ENCODE peak calls at places on chromosomes 1 and 21, in eight cellular contexts. One of them, this sample, is unnamed.
A peak's percentile ranks its signal among the peaks of the same experiment; 100 is the strongest.

GRCh38 chr1:58816747-58817221 is 32.9 kb upstream of the JUN start:
- DNase-seq in effector memory CD4-positive, alpha-beta T cell: no peak
- DNase-seq in Peyer's patch: no peak
- DNase-seq in suprapubic skin: no peak
- DNase-seq in cardiac muscle cell: no peak
- DNase-seq in PC-9: no peak
- DNase-seq in Panc1: no peak
- DNase-seq in tibial artery: no peak
- DNase-seq in this sample: no peak

GRCh38 chr21:36388835-36389234 is 3.6 kb downstream of the CHAF1B start:
- DNase-seq in PC-9: no peak
- DNase-seq in Panc1: no peak
- DNase-seq in Peyer's patch: no peak
- DNase-seq in tibial artery: no peak
- DNase-seq in effector memory CD4-positive, alpha-beta T cell: no peak
- DNase-seq in cardiac muscle cell: no peak
- DNase-seq in suprapubic skin: peak; percentile 64
- DNase-seq in this sample: no peak

GRCh38 chr21:33214056-33214455 is 15.7 kb upstream of the IFNAR2 start:
- DNase-seq in tibial artery: no peak
- DNase-seq in PC-9: no peak
- DNase-seq in Peyer's patch: no peak
- DNase-seq in cardiac muscle cell: no peak
- DNase-seq in suprapubic skin: no peak
- DNase-seq in effector memory CD4-positive, alpha-beta T cell: no peak
- DNase-seq in Panc1: no peak
- DNase-seq in this sample: no peak

GRCh38 chr1:116515702-116516101 is 55.1 kb downstream of the CD58 start:
- DNase-seq in Panc1: no peak
- DNase-seq in suprapubic skin: no peak
- DNase-seq in Peyer's patch: peak; percentile 61
- DNase-seq in PC-9: no peak
- DNase-seq in effector memory CD4-positive, alpha-beta T cell: peak; percentile 40
- DNase-seq in cardiac muscle cell: no peak
- DNase-seq in tibial artery: no peak
- DNase-seq in this sample: no peak

GRCh38 chr1:4046836-4047461 is 146.9 kb upstream of the C1orf174 start:
- DNase-seq in Peyer's patch: peak; percentile 30
- DNase-seq in Panc1: no peak
- DNase-seq in PC-9: no peak
- DNase-seq in cardiac muscle cell: no peak
- DNase-seq in effector memory CD4-positive, alpha-beta T cell: no peak
- DNase-seq in suprapubic skin: peak; percentile 69
- DNase-seq in tibial artery: no peak
- DNase-seq in this sample: no peak

GRCh38 chr1:87227651-87228050 is 101.0 kb upstream of the LMO4 start:
- DNase-seq in suprapubic skin: no peak
- DNase-seq in cardiac muscle cell: no peak
- DNase-seq in tibial artery: no peak
- DNase-seq in PC-9: no peak
- DNase-seq in Panc1: no peak
- DNase-seq in Peyer's patch: no peak
- DNase-seq in effector memory CD4-positive, alpha-beta T cell: no peak
- DNase-seq in this sample: no peak

GRCh38 chr1:232127190-232127589 is 500.6 kb downstream of the DISC1 start:
- DNase-seq in tibial artery: no peak
- DNase-seq in suprapubic skin: no peak
- DNase-seq in PC-9: no peak
- DNase-seq in effector memory CD4-positive, alpha-beta T cell: no peak
- DNase-seq in cardiac muscle cell: no peak
- DNase-seq in Peyer's patch: no peak
- DNase-seq in Panc1: no peak
- DNase-seq in this sample: no peak

GRCh38 chr21:42341776-42342542 is 8.8 kb downstream of the TFF2 start:
- DNase-seq in Panc1: no peak
- DNase-seq in tibial artery: no peak
- DNase-seq in PC-9: no peak
- DNase-seq in effector memory CD4-positive, alpha-beta T cell: no peak
- DNase-seq in Peyer's patch: no peak
- DNase-seq in suprapubic skin: no peak
- DNase-seq in cardiac muscle cell: no peak
- DNase-seq in this sample: no peak

GRCh38 chr1:19622204-19622603 is 21.9 kb upstream of the NBL1 start:
- DNase-seq in suprapubic skin: no peak
- DNase-seq in PC-9: no peak
- DNase-seq in Peyer's patch: no peak
- DNase-seq in cardiac muscle cell: no peak
- DNase-seq in tibial artery: no peak
- DNase-seq in effector memory CD4-positive, alpha-beta T cell: no peak
- DNase-seq in Panc1: no peak
- DNase-seq in this sample: no peak

GRCh38 chr1:48691429-48692001 is 85.2 kb downstream of the BEND5 start:
- DNase-seq in cardiac muscle cell: no peak
- DNase-seq in tibial artery: no peak
- DNase-seq in effector memory CD4-positive, alpha-beta T cell: no peak
- DNase-seq in suprapubic skin: no peak
- DNase-seq in PC-9: no peak
- DNase-seq in Panc1: no peak
- DNase-seq in Peyer's patch: no peak
- DNase-seq in this sample: no peak

GRCh38 chr1:164853146-164853545 is 294.2 kb downstream of the PBX1 start:
- DNase-seq in Panc1: no peak
- DNase-seq in Peyer's patch: no peak
- DNase-seq in effector memory CD4-positive, alpha-beta T cell: no peak
- DNase-seq in cardiac muscle cell: no peak
- DNase-seq in suprapubic skin: no peak
- DNase-seq in tibial artery: no peak
- DNase-seq in PC-9: no peak
- DNase-seq in this sample: no peak

GRCh38 chr1:93979718-93980319 is 70.6 kb upstream of the GCLM start:
- DNase-seq in effector memory CD4-positive, alpha-beta T cell: no peak
- DNase-seq in tibial artery: peak; percentile 37
- DNase-seq in suprapubic skin: no peak
- DNase-seq in cardiac muscle cell: no peak
- DNase-seq in Panc1: no peak
- DNase-seq in Peyer's patch: no peak
- DNase-seq in PC-9: no peak
- DNase-seq in this sample: no peak

GRCh38 chr21:35737425-35737824 is 322.9 kb downstream of the SETD4 start:
- DNase-seq in tibial artery: no peak
- DNase-seq in PC-9: no peak
- DNase-seq in suprapubic skin: no peak
- DNase-seq in effector memory CD4-positive, alpha-beta T cell: no peak
- DNase-seq in cardiac muscle cell: no peak
- DNase-seq in Panc1: no peak
- DNase-seq in Peyer's patch: no peak
- DNase-seq in this sample: no peak

GRCh38 chr1:13469343-13469742 is 44.5 kb downstream of the LRRC38 start:
- DNase-seq in Panc1: no peak
- DNase-seq in suprapubic skin: no peak
- DNase-seq in effector memory CD4-positive, alpha-beta T cell: no peak
- DNase-seq in cardiac muscle cell: no peak
- DNase-seq in PC-9: no peak
- DNase-seq in tibial artery: no peak
- DNase-seq in Peyer's patch: no peak
- DNase-seq in this sample: no peak

GRCh38 chr21:41975391-41976272 is 21.8 kb upstream of the C2CD2 start:
- DNase-seq in Panc1: no peak
- DNase-seq in cardiac muscle cell: peak; percentile 76
- DNase-seq in PC-9: no peak
- DNase-seq in Peyer's patch: no peak
- DNase-seq in effector memory CD4-positive, alpha-beta T cell: no peak
- DNase-seq in suprapubic skin: peak; percentile 65
- DNase-seq in tibial artery: no peak
- DNase-seq in this sample: no peak

GRCh38 chr1:29196863-29197589 is 15.3 kb upstream of the SRSF4 start:
- DNase-seq in suprapubic skin: no peak
- DNase-seq in tibial artery: no peak
- DNase-seq in Panc1: no peak
- DNase-seq in PC-9: no peak
- DNase-seq in effector memory CD4-positive, alpha-beta T cell: no peak
- DNase-seq in Peyer's patch: no peak
- DNase-seq in cardiac muscle cell: no peak
- DNase-seq in this sample: peak; percentile 28

GRCh38 chr1:26184883-26185282 is 5.5 kb upstream of the CATSPER4 start:
- DNase-seq in suprapubic skin: no peak
- DNase-seq in Panc1: no peak
- DNase-seq in PC-9: no peak
- DNase-seq in effector memory CD4-positive, alpha-beta T cell: no peak
- DNase-seq in tibial artery: no peak
- DNase-seq in Peyer's patch: no peak
- DNase-seq in cardiac muscle cell: no peak
- DNase-seq in this sample: no peak

GRCh38 chr1:185017338-185017737 is 28.0 kb upstream of the RNF2 start:
- DNase-seq in PC-9: peak; percentile 37
- DNase-seq in tibial artery: no peak
- DNase-seq in suprapubic skin: no peak
- DNase-seq in effector memory CD4-positive, alpha-beta T cell: no peak
- DNase-seq in Peyer's patch: no peak
- DNase-seq in Panc1: peak; percentile 15
- DNase-seq in cardiac muscle cell: no peak
- DNase-seq in this sample: no peak

GRCh38 chr1:219771039-219771438 is 157.3 kb downstream of the SLC30A10 start:
- DNase-seq in effector memory CD4-positive, alpha-beta T cell: no peak
- DNase-seq in Peyer's patch: no peak
- DNase-seq in PC-9: peak; percentile 27
- DNase-seq in Panc1: no peak
- DNase-seq in cardiac muscle cell: no peak
- DNase-seq in suprapubic skin: no peak
- DNase-seq in tibial artery: peak; percentile 28
- DNase-seq in this sample: no peak

DNA sequence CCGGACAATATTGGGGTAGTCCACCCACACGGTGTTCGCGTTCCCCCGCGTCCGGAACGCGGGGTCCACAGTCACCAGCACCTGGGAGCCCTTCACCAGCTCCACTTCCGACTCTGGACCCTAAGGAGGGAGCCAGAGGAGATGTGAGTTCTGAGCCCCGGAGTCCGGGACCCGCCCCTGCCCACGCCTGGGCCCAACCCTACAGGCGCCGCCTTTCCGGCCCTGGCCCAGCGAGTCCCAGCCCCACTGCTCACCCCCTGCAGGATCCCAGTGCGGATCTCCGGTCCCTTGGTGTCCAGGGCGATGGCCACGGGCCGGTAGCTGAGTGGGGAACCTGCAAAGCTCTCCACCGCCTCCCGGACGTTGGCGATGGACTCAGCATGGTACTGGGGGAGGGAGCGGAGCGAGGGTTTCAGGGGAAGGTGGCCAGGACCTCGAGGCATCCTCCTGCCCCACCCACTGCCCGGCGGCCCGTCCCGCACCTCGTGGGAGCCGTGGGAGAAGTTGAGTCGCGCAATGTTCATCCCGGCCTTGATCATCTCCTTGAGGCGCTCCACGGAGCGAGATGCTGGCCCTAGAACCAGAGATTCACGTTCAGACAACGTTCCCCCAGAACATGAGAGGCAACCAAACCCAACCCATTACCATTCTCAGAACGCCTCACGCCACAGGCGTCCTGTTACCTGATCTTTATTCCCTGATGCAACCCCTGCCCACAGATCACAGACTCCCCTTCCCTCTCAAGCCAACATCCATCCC is 5.9 kb downstream of the PKLR start:
- DNase-seq in tibial artery: no peak
- DNase-seq in Peyer's patch: no peak
- DNase-seq in Panc1: no peak
- DNase-seq in cardiac muscle cell: no peak
- DNase-seq in PC-9: no peak
- DNase-seq in suprapubic skin: no peak
- DNase-seq in effector memory CD4-positive, alpha-beta T cell: no peak
- DNase-seq in this sample: no peak
- H3K4me3 ChIP-seq in tibial artery: peak overlapping the region; percentile 12
- H3K4me3 ChIP-seq in Peyer's patch: no peak overlapping the region
- H3K4me3 ChIP-seq in Panc1: no peak overlapping the region
- H3K4me3 ChIP-seq in cardiac muscle cell: no peak overlapping the region
- H3K4me3 ChIP-seq in PC-9: no peak overlapping the region
- H3K4me3 ChIP-seq in suprapubic skin: peak overlapping the region; percentile 25
- H3K4me3 ChIP-seq in effector memory CD4-positive, alpha-beta T cell: no peak overlapping the region
- H3K4me3 ChIP-seq in this sample: no peak overlapping the region

DNA sequence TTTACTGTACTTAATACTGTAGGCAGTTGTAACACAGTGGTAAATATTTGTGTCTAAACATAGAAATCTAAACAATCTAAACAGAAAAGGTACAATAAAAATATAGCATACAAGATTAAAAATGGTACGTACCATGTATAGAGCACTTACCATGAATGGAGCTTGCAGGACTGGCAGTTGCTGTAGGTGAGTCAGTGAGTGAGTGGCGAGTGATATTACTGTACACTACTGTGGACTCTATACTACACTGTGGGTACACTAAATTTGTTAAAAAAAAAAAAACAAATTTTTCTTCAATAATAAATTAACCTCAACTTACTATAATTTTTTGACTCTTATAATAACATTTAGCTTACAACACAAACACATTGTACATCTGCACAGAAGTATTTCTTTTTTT is 39.5 kb upstream of the MYOCOS start:
- DNase-seq in effector memory CD4-positive, alpha-beta T cell: no peak
- DNase-seq in suprapubic skin: no peak
- DNase-seq in tibial artery: no peak
- DNase-seq in Panc1: no peak
- DNase-seq in cardiac muscle cell: no peak
- DNase-seq in Peyer's patch: no peak
- DNase-seq in PC-9: no peak
- DNase-seq in this sample: no peak
- H3K36me3 ChIP-seq in effector memory CD4-positive, alpha-beta T cell: peaks cover 89% of the 10 kb centered on the region
- H3K36me3 ChIP-seq in suprapubic skin: peaks cover 97% of the 10 kb centered on the region
- H3K36me3 ChIP-seq in tibial artery: peaks cover 70% of the 10 kb centered on the region
- H3K36me3 ChIP-seq in Panc1: peaks cover 54% of the 10 kb centered on the region
- H3K36me3 ChIP-seq in cardiac muscle cell: peaks cover 86% of the 10 kb centered on the region
- H3K36me3 ChIP-seq in Peyer's patch: peaks cover 87% of the 10 kb centered on the region
- H3K36me3 ChIP-seq in PC-9: peaks cover 57% of the 10 kb centered on the region
- H3K36me3 ChIP-seq in this sample: peaks cover 6% of the 10 kb centered on the region

GRCh38 chr1:200710166-200710565 is 28.5 kb upstream of the CAMSAP2 start:
- DNase-seq in suprapubic skin: no peak
- DNase-seq in cardiac muscle cell: no peak
- DNase-seq in Peyer's patch: no peak
- DNase-seq in effector memory CD4-positive, alpha-beta T cell: no peak
- DNase-seq in PC-9: no peak
- DNase-seq in Panc1: no peak
- DNase-seq in tibial artery: no peak
- DNase-seq in this sample: no peak
- H3K9me3 ChIP-seq in suprapubic skin: no peaks in the 10 kb centered on the region
- H3K9me3 ChIP-seq in cardiac muscle cell: no peaks in the 10 kb centered on the region
- H3K9me3 ChIP-seq in Peyer's patch: no peaks in the 10 kb centered on the region
- H3K9me3 ChIP-seq in effector memory CD4-positive, alpha-beta T cell: no peaks in the 10 kb centered on the region
- H3K9me3 ChIP-seq in PC-9: no peaks in the 10 kb centered on the region
- H3K9me3 ChIP-seq in Panc1: no peaks in the 10 kb centered on the region
- H3K9me3 ChIP-seq in tibial artery: no peaks in the 10 kb centered on the region
- H3K9me3 ChIP-seq in this sample: no peaks in the 10 kb centered on the region

DNA sequence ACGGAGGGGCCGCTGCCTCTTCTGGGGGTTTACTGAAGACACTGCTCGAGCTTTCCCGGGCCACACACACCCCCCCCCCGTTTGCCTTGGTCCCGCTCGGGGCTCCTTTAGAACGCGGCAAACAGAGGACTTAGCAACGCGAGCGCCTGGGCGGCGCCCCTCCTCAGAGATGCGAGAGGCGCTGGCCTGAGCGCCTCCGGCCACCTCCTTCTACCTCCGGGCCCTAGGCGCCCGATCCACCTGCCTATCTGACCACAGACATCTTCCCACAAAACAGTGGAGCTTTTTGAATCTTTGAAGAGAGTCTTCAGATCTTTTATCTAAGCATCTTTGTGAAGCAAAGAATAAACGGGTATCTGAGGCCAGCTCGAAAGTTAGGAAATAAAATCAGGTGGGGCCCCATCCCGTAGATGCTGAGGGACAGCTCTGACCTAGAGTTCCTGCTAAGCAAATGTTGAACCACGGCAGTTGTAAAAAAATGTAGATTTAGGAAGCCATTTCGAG is 436 bp upstream of the TTLL7 start:
- DNase-seq in tibial artery: peak; percentile 72
- DNase-seq in Peyer's patch: peak; percentile 38
- DNase-seq in cardiac muscle cell: peak; percentile 82
- DNase-seq in suprapubic skin: no peak
- DNase-seq in effector memory CD4-positive, alpha-beta T cell: no peak
- DNase-seq in PC-9: peak; percentile 60
- DNase-seq in Panc1: peak; percentile 65
- DNase-seq in this sample: peak; percentile 94
- H3K4me3 ChIP-seq in tibial artery: peak overlapping the region; percentile 85
- H3K4me3 ChIP-seq in Peyer's patch: peak overlapping the region; percentile 66
- H3K4me3 ChIP-seq in cardiac muscle cell: peak overlapping the region; percentile 84
- H3K4me3 ChIP-seq in suprapubic skin: peak overlapping the region; percentile 89
- H3K4me3 ChIP-seq in effector memory CD4-positive, alpha-beta T cell: peak overlapping the region; percentile 71
- H3K4me3 ChIP-seq in PC-9: peak overlapping the region; percentile 88
- H3K4me3 ChIP-seq in Panc1: peak overlapping the region; percentile 70
- H3K4me3 ChIP-seq in this sample: peak overlapping the region; percentile 100

This sample was measured in aorta.